ENCODE peak calls at places on chromosomes 11 and 22, in four cellular contexts. A is SK-N-SH, W is SJSA1, I is memory B cell. S is an unnamed sample.

GRCh38 chr11:66568124-66568916 is at the start of gene CTSF:
- DNase-seq in A (peak; percentile 100), W (peak; percentile 84), I (peak; percentile 56), S (peak; percentile 99)

GRCh38 chr11:43931717-43932039 is 10.8 kb upstream of the C11orf96 start:
- DNase-seq in A (no peak), W (peak; percentile 63), I (no peak), S (no peak)

GRCh38 chr22:33779243-33779642 is 141.0 kb downstream of the LARGE1 start:
- DNase-seq in A (no peak), W (no peak), I (no peak), S (no peak)

GRCh38 chr22:38243007-38243775 is 29.6 kb downstream of the TMEM184B start:
- DNase-seq in A (no peak), W (peak; percentile 67), I (no peak), S (no peak)

GRCh38 chr11:70703141-70704052 is 305.1 kb downstream of the CTTN start:
- DNase-seq in A (no peak), W (no peak), I (no peak), S (no peak)

GRCh38 chr22:35732116-35732515 is 14.4 kb downstream of the APOL5 start:
- DNase-seq in A (no peak), W (no peak), I (no peak), S (no peak)

GRCh38 chr11:104678408-104678807 is 219.9 kb downstream of the CASP12 start:
- DNase-seq in A (no peak), W (no peak), I (no peak), S (no peak)

GRCh38 chr22:50548046-50548912 is 2.6 kb downstream of the KLHDC7B start:
- DNase-seq in A (peak; percentile 38), W (no peak), I (no peak), S (no peak)

GRCh38 chr22:38112361-38112760 is 1.9 kb upstream of the BAIAP2L2 start:
- DNase-seq in A (no peak), W (no peak), I (no peak), S (no peak)

GRCh38 chr11:74025467-74026166 is 16.7 kb upstream of the UCP3 start:
- DNase-seq in A (no peak), W (no peak), I (no peak), S (no peak)